ENCODE peak calls at places on chromosomes 2 and 18, in five cellular contexts. N is H9, X is astrocyte, F is OCI-LY7, B is fibroblast of lung. E is an unnamed sample.

GRCh38 chr2:30245364-30245763 is 14.0 kb downstream of the LBH start:
- DNase-seq in N (no peak), B (no peak), X (no peak), F (no peak), E (no peak)

GRCh38 chr2:197889041-197889440 is 84.6 kb downstream of the PLCL1 start:
- DNase-seq in X (peak; percentile 42), B (peak; percentile 38), N (no peak), F (peak; percentile 50), E (peak; percentile 63)

GRCh38 chr2:200054681-200055468 is 99.5 kb downstream of the MAIP1 start:
- DNase-seq in X (no peak), F (no peak), B (no peak), N (peak; percentile 87), E (no peak)

GRCh38 chr2:128271186-128271890 is 47.3 kb downstream of the HS6ST1 start:
- DNase-seq in X (no peak), F (no peak), N (peak; percentile 25), B (no peak), E (peak; percentile 60)

GRCh38 chr2:88493481-88493880 is 41.0 kb upstream of the FOXI3 start:
- DNase-seq in N (no peak), X (no peak), F (no peak), B (no peak), E (no peak)

GRCh38 chr2:183541766-183542165 is 417.5 kb downstream of the NUP35 start:
- DNase-seq in F (no peak), B (no peak), X (peak; percentile 49), N (no peak), E (peak; percentile 62)

GRCh38 chr2:190763901-190764514 is 115.1 kb downstream of the NAB1 start:
- DNase-seq in X (peak; percentile 58), N (no peak), F (no peak), B (no peak), E (no peak)

GRCh38 chr2:9494096-9494495 is 19.7 kb downstream of the IAH1 start:
- DNase-seq in B (no peak), X (no peak), F (no peak), N (no peak), E (no peak)

GRCh38 chr2:85534875-85535274 is 4.1 kb upstream of the MAT2A start:
- DNase-seq in F (no peak), X (no peak), B (no peak), N (no peak), E (no peak)

GRCh38 chr2:196356332-196356731 is 185.0 kb upstream of the STK17B start:
- DNase-seq in B (no peak), F (no peak), X (no peak), N (no peak), E (no peak)

GRCh38 chr2:103785432-103785831 is 1023.6 kb downstream of the TMEM182 start:
- DNase-seq in B (no peak), N (no peak), F (no peak), X (no peak), E (no peak)

GRCh38 chr2:239193426-239193825 is 207.4 kb downstream of the HDAC4 start:
- DNase-seq in B (no peak), N (peak; percentile 18), F (no peak), X (no peak), E (peak; percentile 43)

GRCh38 chr18:582465-582864 is 2.3 kb downstream of the CETN1 start:
- DNase-seq in F (no peak), X (no peak), N (no peak), B (no peak), E (no peak)

GRCh38 chr2:128395640-128396499 is 77.2 kb upstream of the HS6ST1 start:
- DNase-seq in X (peak; percentile 1), B (no peak), N (no peak), F (no peak), E (peak; percentile 73)

GRCh38 chr2:157468931-157469708 is 25.2 kb upstream of the CYTIP start:
- DNase-seq in F (peak; percentile 90), N (no peak), X (peak; percentile 78), B (peak; percentile 12), E (peak; percentile 51)
- TF ChIP-seq CTCF in F (no peak), N (no peak), X (no peak), B (no peak), E (no peak)

DNA sequence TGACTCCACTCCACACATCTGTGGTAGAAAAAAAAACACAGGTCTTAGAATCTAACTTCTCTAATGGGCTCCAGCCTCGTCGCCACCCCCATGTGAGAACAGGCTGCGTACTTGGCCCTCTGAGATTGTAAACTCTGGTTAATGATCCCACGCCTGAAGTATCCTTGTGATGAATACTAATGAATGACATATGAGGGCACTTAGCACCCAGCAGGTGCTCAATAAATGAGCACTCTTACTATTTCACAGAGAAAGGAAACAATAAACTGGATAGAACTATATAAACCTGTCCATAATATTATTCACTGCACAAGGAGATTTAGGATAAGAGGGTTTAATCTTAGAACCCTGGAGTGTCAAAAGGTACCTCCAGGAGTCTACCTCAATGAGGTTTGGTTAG is 310.1 kb upstream of the HNRNPA3 start:
- DNase-seq in N (no peak), B (no peak), F (no peak), X (no peak), E (no peak)
- H2AFZ ChIP-seq in N (no peak overlapping the region), B (no peak overlapping the region), F (no peak overlapping the region), X (no peak overlapping the region), E (no peak overlapping the region)

GRCh38 chr2:20049631-20050030 is 1.8 kb downstream of the LAPTM4A start:
- DNase-seq in F (peak; percentile 39), N (no peak), X (peak; percentile 24), B (peak; percentile 36), E (peak; percentile 43)

GRCh38 chr2:20051518-20052228 is at the start of gene LAPTM4A:
- DNase-seq in F (peak; percentile 99), X (peak; percentile 100), N (peak; percentile 99), B (peak; percentile 100), E (peak; percentile 93)

GRCh38 chr2:20052229-20052871 is 922 bp upstream of the LAPTM4A start:
- DNase-seq in F (no peak), X (peak; percentile 34), N (no peak), B (no peak), E (peak; percentile 41)

GRCh38 chr2:20050104-20050711 is 1.2 kb downstream of the LAPTM4A start:
- DNase-seq in F (peak; percentile 59), B (peak; percentile 85), N (no peak), X (peak; percentile 73), E (peak; percentile 55)

GRCh38 chr2:20050712-20051517 is 513 bp downstream of the LAPTM4A start:
- DNase-seq in B (peak; percentile 78), F (peak; percentile 77), N (peak; percentile 57), X (peak; percentile 43), E (peak; percentile 52)
- TF ChIP-seq CTCF in B (peak; percentile 26), F (peak; percentile 64), N (peak; percentile 20), X (no peak), E (peak; percentile 20)

GRCh38 chr2:109218792-109219126 is 89.8 kb downstream of the SH3RF3 start:
- DNase-seq in N (no peak), B (no peak), X (no peak), F (no peak), E (no peak)
- H2AFZ ChIP-seq in N (no peak overlapping the region), B (no peak overlapping the region), X (no peak overlapping the region), F (no peak overlapping the region), E (no peak overlapping the region)

GRCh38 chr2:219405451-219405850 is 12.7 kb upstream of the DES start:
- DNase-seq in F (no peak), X (no peak), B (no peak), N (peak; percentile 76), E (peak; percentile 38)
- TF ChIP-seq CTCF in F (no peak), X (no peak), B (no peak), N (peak; percentile 50), E (peak; percentile 15)

DNA sequence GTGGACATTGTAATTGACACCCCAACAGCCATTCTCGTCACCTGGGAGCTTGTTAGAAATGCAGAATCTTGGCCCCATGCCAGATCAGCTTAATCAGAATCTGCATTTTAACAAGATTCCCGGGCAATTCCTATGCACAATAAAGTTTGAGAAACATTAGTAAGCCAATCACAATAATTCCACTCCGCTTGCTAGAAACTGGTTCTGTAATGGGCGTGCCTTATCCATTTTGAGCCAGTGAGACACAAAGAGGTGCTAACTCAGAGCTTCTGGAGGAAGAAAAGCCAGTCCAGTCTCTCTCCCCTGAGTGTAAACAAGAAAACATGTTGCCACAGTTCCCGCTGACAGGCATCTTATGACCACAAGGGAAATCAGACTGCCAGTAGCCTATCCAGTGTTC is 3.0 kb upstream of the PUM2 start:
- DNase-seq in F (no peak), B (no peak), X (no peak), N (no peak), E (no peak)
- H2AFZ ChIP-seq in F (no peak overlapping the region), B (no peak overlapping the region), X (no peak overlapping the region), N (no peak overlapping the region), E (peak overlapping the region; percentile 12)

GRCh38 chr2:151757861-151758260 is 23.6 kb upstream of the NEB start:
- DNase-seq in F (no peak), B (no peak), N (no peak), X (no peak), E (no peak)

GRCh38 chr2:151758744-151759143 is 24.5 kb upstream of the NEB start:
- DNase-seq in N (no peak), X (no peak), F (no peak), B (no peak), E (no peak)

GRCh38 chr2:151761687-151762086 is 27.4 kb upstream of the NEB start:
- DNase-seq in X (no peak), N (no peak), F (no peak), B (no peak), E (no peak)

GRCh38 chr2:151761193-151761592 is 26.9 kb upstream of the NEB start:
- DNase-seq in N (no peak), F (no peak), X (no peak), B (no peak), E (no peak)

GRCh38 chr2:151760139-151760650 is 25.9 kb upstream of the NEB start:
- DNase-seq in N (no peak), F (no peak), B (no peak), X (peak; percentile 53), E (no peak)
- TF ChIP-seq CTCF in N (no peak), F (no peak), B (no peak), X (no peak), E (no peak)

GRCh38 chr18:26575865-26576217 is 27.5 kb upstream of the KCTD1 start:
- DNase-seq in N (no peak), B (no peak), F (no peak), X (no peak), E (no peak)

GRCh38 chr18:26579941-26580618 is 31.7 kb upstream of the KCTD1 start:
- DNase-seq in X (peak; percentile 7), F (no peak), N (no peak), B (no peak), E (no peak)

DNA sequence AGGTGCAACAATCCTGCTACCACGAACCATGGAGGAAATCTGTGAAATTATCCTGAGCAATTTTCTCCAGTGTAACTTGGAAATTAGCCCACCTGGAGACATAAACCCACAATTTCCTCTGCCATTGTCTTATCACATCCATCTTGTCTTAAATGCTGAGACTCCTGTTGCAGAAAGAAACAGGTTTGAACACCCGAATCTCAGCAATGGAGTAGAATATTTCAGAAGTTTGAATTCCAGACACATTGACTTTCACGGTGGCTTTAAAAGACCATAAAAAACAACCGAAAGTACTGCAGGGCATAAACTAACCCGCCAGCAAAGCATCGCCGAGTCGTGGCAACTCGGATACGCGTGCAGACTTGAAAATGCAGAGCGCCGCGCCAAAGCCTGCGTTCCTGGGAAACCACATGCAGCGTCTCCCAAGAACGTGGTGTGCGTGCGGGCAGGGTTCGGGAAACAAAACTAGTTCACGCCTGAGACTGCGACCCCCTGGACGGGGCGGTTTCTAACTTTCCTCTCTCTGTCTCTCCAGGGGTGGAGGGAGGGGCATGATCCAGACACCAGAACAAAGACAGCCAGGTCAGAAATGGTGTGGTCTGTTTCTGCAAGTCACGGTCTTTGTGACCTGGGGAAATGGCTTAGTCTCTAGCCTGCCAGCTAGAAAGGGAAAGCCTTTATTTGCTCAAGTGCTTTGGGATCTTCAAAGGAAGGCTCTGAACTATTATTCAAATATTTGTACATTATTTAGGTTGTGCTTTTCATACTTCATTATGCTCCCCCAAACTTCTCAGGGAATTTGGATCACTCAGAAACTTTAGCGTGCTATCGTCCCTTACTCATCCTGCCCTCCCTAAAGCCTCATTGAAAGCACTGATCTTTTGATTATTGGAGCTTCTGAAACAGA is 26.9 kb upstream of the KCTD1 start:
- DNase-seq in X (peak; percentile 71), N (peak; percentile 70), B (peak; percentile 41), F (no peak), E (peak; percentile 17)
- H2AFZ ChIP-seq in X (peak overlapping the region; percentile 79), N (peak overlapping the region; percentile 50), B (peak overlapping the region; percentile 48), F (no peak overlapping the region), E (peak overlapping the region; percentile 84)